ENCODE peak calls at places on chromosomes 16 and 17, in four cellular contexts. P is A549, J is SK-N-SH, R is HepG2. V is an unnamed sample.

GRCh38 chr17:79400989-79401703 is 209.7 kb downstream of the RBFOX3 start:
- DNase-seq in P (peak; percentile 94), J (peak; percentile 94), R (peak; percentile 52), V (no peak)

GRCh38 chr17:68515238-68515637 is 3.0 kb downstream of the PRKAR1A start:
- DNase-seq in P (no peak), J (no peak), R (no peak), V (no peak)

GRCh38 chr16:85462405-85463227 is 150.5 kb upstream of the GSE1 start:
- DNase-seq in P (no peak), J (peak; percentile 86), R (no peak), V (no peak)

GRCh38 chr17:13311301-13311700 is 290.4 kb downstream of the HS3ST3A1 start:
- DNase-seq in P (no peak), J (no peak), R (no peak), V (no peak)

GRCh38 chr17:5821057-5821456 is 236.7 kb upstream of the NLRP1 start:
- DNase-seq in P (no peak), J (no peak), R (peak; percentile 26), V (no peak)

GRCh38 chr16:50505714-50506542 is 42.3 kb upstream of the NKD1 start:
- DNase-seq in P (no peak), J (no peak), R (peak; percentile 80), V (no peak)

GRCh38 chr16:67035364-67035763 is 6.4 kb downstream of the CBFB start:
- DNase-seq in P (no peak), J (no peak), R (no peak), V (no peak)

GRCh38 chr16:77993111-77993571 is 29.2 kb upstream of the CLEC3A start:
- DNase-seq in P (no peak), J (no peak), R (no peak), V (no peak)

GRCh38 chr16:88747588-88748301 is 37.3 kb downstream of the PIEZO1 start:
- DNase-seq in P (peak; percentile 91), J (no peak), R (peak; percentile 66), V (no peak)

GRCh38 chr16:72723781-72724180 is 324.1 kb downstream of the ZFHX3 start:
- DNase-seq in P (no peak), J (no peak), R (no peak), V (no peak)

GRCh38 chr16:81896902-81897301 is 114.4 kb downstream of the SDR42E1 start:
- DNase-seq in P (no peak), J (no peak), R (no peak), V (no peak)

GRCh38 chr16:87806608-87807546 is 41.1 kb upstream of the KLHDC4 start:
- DNase-seq in P (peak; percentile 78), J (peak; percentile 86), R (peak; percentile 61), V (no peak)

GRCh38 chr16:19223235-19223847 is 55.3 kb downstream of the SYT17 start:
- DNase-seq in P (no peak), J (no peak), R (peak; percentile 58), V (no peak)

GRCh38 chr16:88436796-88437195 is 16.3 kb upstream of the ZFPM1 start:
- DNase-seq in P (no peak), J (no peak), R (no peak), V (no peak)

GRCh38 chr17:46986401-46986800 is 7.3 kb upstream of the RPRML start:
- DNase-seq in P (no peak), J (no peak), R (no peak), V (no peak)

GRCh38 chr17:76408037-76408849 is 23.8 kb downstream of the SPHK1 start:
- DNase-seq in P (peak; percentile 83), J (peak; percentile 82), R (peak; percentile 62), V (no peak)

GRCh38 chr17:74738051-74738996 is 1.3 kb downstream of the RAB37 start:
- DNase-seq in P (no peak), J (no peak), R (peak; percentile 82), V (peak; percentile 60)

GRCh38 chr16:69123894-69124293 is 8.5 kb downstream of the CHTF8 start:
- DNase-seq in P (peak; percentile 60), J (peak; percentile 65), R (peak; percentile 85), V (no peak)

GRCh38 chr16:12392585-12393089 is 411.1 kb downstream of the CPPED1 start:
- DNase-seq in P (no peak), J (no peak), R (no peak), V (no peak)

GRCh38 chr16:84260766-84261165 is 21.0 kb upstream of the KCNG4 start:
- DNase-seq in P (no peak), J (no peak), R (no peak), V (no peak)

GRCh38 chr16:30745082-30745481 is 3.1 kb upstream of the PHKG2 start:
- DNase-seq in P (no peak), J (no peak), R (peak; percentile 67), V (no peak)

GRCh38 chr16:30746638-30747160 is 1.5 kb upstream of the PHKG2 start:
- DNase-seq in P (no peak), J (no peak), R (no peak), V (no peak)

GRCh38 chr16:30748634-30749445 is 615 bp downstream of the PHKG2 start:
- DNase-seq in P (peak; percentile 46), J (peak; percentile 80), R (no peak), V (no peak)

GRCh38 chr16:30747799-30748633 is at the start of gene PHKG2:
- DNase-seq in P (peak; percentile 96), J (peak; percentile 96), R (peak; percentile 99), V (peak; percentile 96)

DNA sequence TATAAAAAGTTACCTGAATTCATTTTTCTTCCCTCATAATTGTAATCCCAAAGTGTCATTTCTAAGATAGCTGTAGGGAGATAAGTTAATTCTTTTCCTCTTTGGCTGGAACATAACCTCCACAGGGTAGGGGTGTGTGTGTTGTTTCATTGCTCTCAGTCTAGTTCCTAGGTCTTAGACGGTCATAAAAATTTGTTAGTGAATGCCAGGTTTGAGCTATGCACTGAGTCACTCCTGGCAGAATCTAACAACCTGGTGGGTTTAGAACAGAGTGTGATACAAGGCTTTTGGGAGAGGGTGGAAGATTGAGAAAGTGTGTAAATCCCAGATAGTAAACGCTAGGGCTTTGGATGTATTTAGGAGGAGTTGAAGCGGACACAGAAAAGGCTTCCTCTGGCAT is 894 bp upstream of the PHKG2 start:
- DNase-seq in P (no peak), J (no peak), R (no peak), V (no peak)
- TF ChIP-seq PBX3 in P (no peak), J (no peak), R (no peak), V (no peak)

GRCh38 chr16:75591001-75591852 is 25.0 kb downstream of the GABARAPL2 start:
- DNase-seq in P (no peak), J (peak; percentile 54), R (no peak), V (no peak)
- TF ChIP-seq PBX3 in P (no peak), J (no peak), R (no peak), V (no peak)

DNA sequence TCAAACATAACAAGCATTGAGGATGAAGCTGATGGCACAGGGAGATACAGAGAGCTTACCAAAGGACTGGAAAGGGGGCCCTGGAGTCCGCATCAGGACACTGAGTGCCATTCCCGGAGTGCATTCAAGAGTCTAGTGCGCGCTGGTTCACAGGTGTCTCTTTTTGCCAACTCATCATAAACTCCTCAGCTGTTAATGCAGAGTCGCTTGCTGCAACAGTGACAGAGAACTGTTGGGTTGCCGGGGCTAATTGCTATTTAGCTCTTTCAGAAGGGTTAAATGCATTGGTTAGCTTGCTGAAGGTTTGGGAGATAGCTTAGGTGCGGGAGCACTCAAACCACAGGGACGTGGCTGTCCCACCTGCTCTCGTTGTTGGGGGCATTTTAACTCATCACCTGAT is 1091.6 kb upstream of the EEF2KMT start:
- DNase-seq in P (no peak), J (no peak), R (no peak), V (no peak)
- TF ChIP-seq PBX3 in P (no peak), J (no peak), R (no peak), V (no peak)

GRCh38 chr17:52831536-52831935 is 673.0 kb upstream of the CA10 start:
- DNase-seq in P (no peak), J (no peak), R (no peak), V (no peak)

GRCh38 chr17:52841971-52842370 is 683.5 kb upstream of the CA10 start:
- DNase-seq in P (no peak), J (no peak), R (no peak), V (no peak)

GRCh38 chr17:52837502-52837901 is 679.0 kb upstream of the CA10 start:
- DNase-seq in P (no peak), J (no peak), R (no peak), V (no peak)
- TF ChIP-seq PBX3 in P (no peak), J (no peak), R (no peak), V (no peak)

GRCh38 chr17:4043862-4044261 is 79.6 kb upstream of the ATP2A3 start:
- DNase-seq in P (no peak), J (no peak), R (no peak), V (peak; percentile 39)
- TF ChIP-seq PBX3 in P (no peak), J (no peak), R (no peak), V (no peak)

DNA sequence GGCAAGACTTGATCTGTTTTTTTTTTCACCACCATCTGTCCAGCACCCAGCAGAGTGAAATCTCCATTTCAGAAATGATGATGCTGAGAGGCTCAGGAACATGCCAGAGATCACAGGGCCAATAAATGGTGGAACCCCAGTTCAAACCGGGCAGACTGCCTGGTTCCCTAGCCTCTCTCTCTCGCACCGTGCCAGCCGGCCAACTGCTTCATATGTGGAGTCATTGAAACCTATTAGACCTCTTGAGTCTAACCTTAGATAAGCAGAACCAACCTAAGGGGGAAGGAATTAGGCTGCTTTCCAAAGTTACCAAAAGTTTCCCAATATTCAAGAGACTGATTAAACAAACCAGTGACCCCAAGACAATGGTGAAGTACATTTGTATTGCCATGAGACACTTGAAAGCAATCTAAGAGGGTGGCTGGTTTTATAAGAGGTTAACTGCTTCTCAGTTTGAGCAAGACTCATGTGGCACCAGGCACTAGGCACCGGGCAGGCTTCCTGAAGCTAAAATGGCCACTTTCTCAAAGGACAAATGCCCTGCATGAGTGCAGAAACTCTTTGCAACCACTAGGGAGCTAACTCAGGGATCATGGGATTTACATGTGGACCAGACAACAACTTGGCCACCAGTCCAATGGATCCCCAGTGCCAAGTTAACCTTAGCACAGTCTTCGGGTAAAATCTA is 18.4 kb downstream of the TOX3 start:
- DNase-seq in P (no peak), J (no peak), R (no peak), V (no peak)
- TF ChIP-seq PBX3 in P (no peak), J (no peak), R (no peak), V (no peak)

GRCh38 chr17:83125515-83126274 is 46.3 kb downstream of the METRNL start:
- DNase-seq in P (no peak), J (no peak), R (no peak), V (no peak)

GRCh38 chr17:83124871-83125514 is 45.6 kb downstream of the METRNL start:
- DNase-seq in P (no peak), J (no peak), R (no peak), V (no peak)

GRCh38 chr17:83127431-83128160 is 48.2 kb downstream of the METRNL start:
- DNase-seq in P (no peak), J (no peak), R (no peak), V (no peak)

GRCh38 chr17:83128306-83129240 is 49.2 kb downstream of the METRNL start:
- DNase-seq in P (no peak), J (no peak), R (no peak), V (no peak)

GRCh38 chr17:83126275-83126930 is 47.0 kb downstream of the METRNL start:
- DNase-seq in P (no peak), J (no peak), R (no peak), V (no peak)
- TF ChIP-seq PBX3 in P (no peak), J (no peak), R (no peak), V (no peak)

V was measured in GM12878.